ENCODE peak calls at places on chromosomes 16 and 17, in four cellular contexts. L, O, Q and C are unnamed samples.

GRCh38 chr16:86245895-86246294 is 264.4 kb upstream of the FOXF1 start:
- DNase-seq in L (no peak), O (no peak), Q (no peak), C (no peak)

GRCh38 chr16:58661199-58661830 is 23.3 kb downstream of the SLC38A7 start:
- DNase-seq in L (peak), O (peak), Q (peak), C (peak)

GRCh38 chr17:55769625-55770000 is 18.8 kb downstream of the PCTP start:
- DNase-seq in L (peak), O (no peak), Q (no peak), C (no peak)

GRCh38 chr16:30524575-30525571 is 1.5 kb downstream of the ZNF768 start:
- DNase-seq in L (no peak), O (no peak), Q (no peak), C (no peak)

GRCh38 chr17:61389670-61390478 is 9.8 kb upstream of the TBX2 start:
- DNase-seq in L (no peak), O (no peak), Q (peak), C (peak)

GRCh38 chr17:31369266-31369665 is 22.2 kb upstream of the RAB11FIP4 start:
- DNase-seq in L (peak), O (no peak), Q (no peak), C (no peak)

GRCh38 chr17:76370261-76370993 is 14.0 kb upstream of the SPHK1 start:
- DNase-seq in L (peak), O (peak), Q (no peak), C (no peak)

GRCh38 chr16:53502331-53503269 is at the start of gene AKTIP:
- DNase-seq in L (no peak), O (no peak), Q (peak), C (peak)

GRCh38 chr16:80974649-80975376 is 31.9 kb downstream of the CMC2 start:
- DNase-seq in L (no peak), O (no peak), Q (no peak), C (no peak)

GRCh38 chr17:36182176-36183000 is 6.0 kb upstream of the TBC1D3B start:
- DNase-seq in L (no peak), O (no peak), Q (no peak), C (no peak)

GRCh38 chr17:77905766-77906165 is 52.7 kb upstream of the TNRC6C start:
- DNase-seq in L (no peak), O (no peak), Q (no peak), C (no peak)